ENCODE peak calls at places on chromosomes 11 and 22, in eight cellular contexts. One of them, this sample, is unnamed.

GRCh38 chr11:126355926-126356897 is 726 bp downstream of the ST3GAL4 start:
- DNase-seq in SK-N-SH: peak
- DNase-seq in NCI-H1930: no peak
- DNase-seq in HS-27A: no peak
- DNase-seq in T follicular helper cell: no peak
- DNase-seq in NCI-H1092: no peak
- DNase-seq in fibroblast of the aortic adventitia: peak
- DNase-seq in activated CD4-positive, alpha-beta T cell treated with anti-CD3 and anti-CD28 coated beads for 48 hours: peak
- DNase-seq in this sample: no peak

GRCh38 chr22:22458896-22459588 is 49.5 kb downstream of the ZNF280B start:
- DNase-seq in SK-N-SH: no peak
- DNase-seq in NCI-H1930: no peak
- DNase-seq in HS-27A: no peak
- DNase-seq in T follicular helper cell: no peak
- DNase-seq in NCI-H1092: no peak
- DNase-seq in fibroblast of the aortic adventitia: no peak
- DNase-seq in activated CD4-positive, alpha-beta T cell treated with anti-CD3 and anti-CD28 coated beads for 48 hours: no peak
- DNase-seq in this sample: no peak

GRCh38 chr22:22528780-22529179 is 8.7 kb upstream of the ZNF280A start:
- DNase-seq in SK-N-SH: no peak
- DNase-seq in NCI-H1930: no peak
- DNase-seq in HS-27A: no peak
- DNase-seq in T follicular helper cell: no peak
- DNase-seq in NCI-H1092: no peak
- DNase-seq in fibroblast of the aortic adventitia: no peak
- DNase-seq in activated CD4-positive, alpha-beta T cell treated with anti-CD3 and anti-CD28 coated beads for 48 hours: no peak
- DNase-seq in this sample: no peak

GRCh38 chr11:1803246-1803645 is 31.5 kb upstream of the SYT8 start:
- DNase-seq in SK-N-SH: no peak
- DNase-seq in NCI-H1930: no peak
- DNase-seq in HS-27A: no peak
- DNase-seq in T follicular helper cell: no peak
- DNase-seq in NCI-H1092: no peak
- DNase-seq in fibroblast of the aortic adventitia: no peak
- DNase-seq in activated CD4-positive, alpha-beta T cell treated with anti-CD3 and anti-CD28 coated beads for 48 hours: no peak
- DNase-seq in this sample: no peak

GRCh38 chr11:19279455-19279854 is 38.7 kb upstream of the E2F8 start:
- DNase-seq in SK-N-SH: no peak
- DNase-seq in NCI-H1930: no peak
- DNase-seq in HS-27A: no peak
- DNase-seq in T follicular helper cell: no peak
- DNase-seq in NCI-H1092: no peak
- DNase-seq in fibroblast of the aortic adventitia: no peak
- DNase-seq in activated CD4-positive, alpha-beta T cell treated with anti-CD3 and anti-CD28 coated beads for 48 hours: no peak
- DNase-seq in this sample: no peak

GRCh38 chr11:66314186-66314501 is 2.7 kb downstream of the CD248 start:
- DNase-seq in SK-N-SH: no peak
- DNase-seq in NCI-H1930: no peak
- DNase-seq in HS-27A: no peak
- DNase-seq in T follicular helper cell: no peak
- DNase-seq in NCI-H1092: no peak
- DNase-seq in fibroblast of the aortic adventitia: no peak
- DNase-seq in activated CD4-positive, alpha-beta T cell treated with anti-CD3 and anti-CD28 coated beads for 48 hours: no peak
- DNase-seq in this sample: no peak

GRCh38 chr11:48210052-48210451 is 6.6 kb upstream of the OR4B1 start:
- DNase-seq in SK-N-SH: no peak
- DNase-seq in NCI-H1930: no peak
- DNase-seq in HS-27A: no peak
- DNase-seq in T follicular helper cell: no peak
- DNase-seq in NCI-H1092: no peak
- DNase-seq in fibroblast of the aortic adventitia: no peak
- DNase-seq in activated CD4-positive, alpha-beta T cell treated with anti-CD3 and anti-CD28 coated beads for 48 hours: peak
- DNase-seq in this sample: no peak

GRCh38 chr11:84136926-84137325 is 850.8 kb upstream of the CCDC90B start:
- DNase-seq in SK-N-SH: no peak
- DNase-seq in NCI-H1930: no peak
- DNase-seq in HS-27A: no peak
- DNase-seq in T follicular helper cell: no peak
- DNase-seq in NCI-H1092: no peak
- DNase-seq in fibroblast of the aortic adventitia: peak
- DNase-seq in activated CD4-positive, alpha-beta T cell treated with anti-CD3 and anti-CD28 coated beads for 48 hours: no peak
- DNase-seq in this sample: no peak

GRCh38 chr11:9506489-9507343 is 45.9 kb downstream of the ZNF143 start:
- DNase-seq in SK-N-SH: peak
- DNase-seq in NCI-H1930: peak
- DNase-seq in HS-27A: peak
- DNase-seq in T follicular helper cell: peak
- DNase-seq in NCI-H1092: peak
- DNase-seq in fibroblast of the aortic adventitia: peak
- DNase-seq in activated CD4-positive, alpha-beta T cell treated with anti-CD3 and anti-CD28 coated beads for 48 hours: peak
- DNase-seq in this sample: peak

This sample was measured in keratinocyte.